ENCODE peak calls at places on chromosomes 6 and 20, in nine cellular contexts. One of them, this sample, is unnamed.

GRCh38 chr20:4171538-4172116 is 156.3 kb upstream of the RNF24 start:
- DNase-seq in colonic mucosa: no peak
- DNase-seq in K562: no peak
- DNase-seq in coronary artery: no peak
- DNase-seq in ascending aorta: no peak
- DNase-seq in tibial artery: no peak
- DNase-seq in CD8-positive, alpha-beta T cell: no peak
- DNase-seq in cardiac muscle cell: peak
- DNase-seq in osteoblast: peak
- DNase-seq in this sample: peak

GRCh38 chr6:21664263-21665081 is 70.9 kb downstream of the SOX4 start:
- DNase-seq in colonic mucosa: peak
- DNase-seq in K562: no peak
- DNase-seq in coronary artery: no peak
- DNase-seq in ascending aorta: no peak
- DNase-seq in tibial artery: no peak
- DNase-seq in CD8-positive, alpha-beta T cell: no peak
- DNase-seq in cardiac muscle cell: peak
- DNase-seq in osteoblast: no peak
- DNase-seq in this sample: no peak

GRCh38 chr6:77326711-77327110 is 136.6 kb downstream of the HTR1B start:
- DNase-seq in colonic mucosa: no peak
- DNase-seq in K562: no peak
- DNase-seq in coronary artery: no peak
- DNase-seq in ascending aorta: no peak
- DNase-seq in tibial artery: no peak
- DNase-seq in CD8-positive, alpha-beta T cell: no peak
- DNase-seq in cardiac muscle cell: no peak
- DNase-seq in osteoblast: no peak
- DNase-seq in this sample: no peak

GRCh38 chr6:50128420-50129005 is 78.8 kb upstream of the DEFB112 start:
- DNase-seq in colonic mucosa: no peak
- DNase-seq in K562: peak
- DNase-seq in coronary artery: no peak
- DNase-seq in ascending aorta: no peak
- DNase-seq in tibial artery: no peak
- DNase-seq in CD8-positive, alpha-beta T cell: no peak
- DNase-seq in cardiac muscle cell: peak
- DNase-seq in osteoblast: no peak
- DNase-seq in this sample: no peak

GRCh38 chr6:5580736-5581568 is 319.6 kb downstream of the FARS2 start:
- DNase-seq in colonic mucosa: no peak
- DNase-seq in K562: no peak
- DNase-seq in coronary artery: no peak
- DNase-seq in ascending aorta: no peak
- DNase-seq in tibial artery: no peak
- DNase-seq in CD8-positive, alpha-beta T cell: no peak
- DNase-seq in cardiac muscle cell: no peak
- DNase-seq in osteoblast: no peak
- DNase-seq in this sample: no peak

GRCh38 chr6:27962506-27962905 is 5.5 kb downstream of the OR2B6 start:
- DNase-seq in colonic mucosa: no peak
- DNase-seq in K562: no peak
- DNase-seq in coronary artery: no peak
- DNase-seq in ascending aorta: no peak
- DNase-seq in tibial artery: no peak
- DNase-seq in CD8-positive, alpha-beta T cell: no peak
- DNase-seq in cardiac muscle cell: no peak
- DNase-seq in osteoblast: no peak
- DNase-seq in this sample: no peak

GRCh38 chr6:3346476-3346875 is 87.7 kb downstream of the PSMG4 start:
- DNase-seq in colonic mucosa: no peak
- DNase-seq in K562: no peak
- DNase-seq in coronary artery: no peak
- DNase-seq in ascending aorta: no peak
- DNase-seq in tibial artery: no peak
- DNase-seq in CD8-positive, alpha-beta T cell: no peak
- DNase-seq in cardiac muscle cell: no peak
- DNase-seq in osteoblast: no peak
- DNase-seq in this sample: no peak

GRCh38 chr6:42819803-42820508 is 38.1 kb downstream of the BICRAL start:
- DNase-seq in colonic mucosa: no peak
- DNase-seq in K562: peak
- DNase-seq in coronary artery: no peak
- DNase-seq in ascending aorta: no peak
- DNase-seq in tibial artery: no peak
- DNase-seq in CD8-positive, alpha-beta T cell: no peak
- DNase-seq in cardiac muscle cell: no peak
- DNase-seq in osteoblast: peak
- DNase-seq in this sample: no peak

GRCh38 chr20:4130404-4131189 is 115.2 kb upstream of the RNF24 start:
- DNase-seq in colonic mucosa: no peak
- DNase-seq in K562: peak
- DNase-seq in coronary artery: no peak
- DNase-seq in ascending aorta: peak
- DNase-seq in tibial artery: no peak
- DNase-seq in CD8-positive, alpha-beta T cell: no peak
- DNase-seq in cardiac muscle cell: no peak
- DNase-seq in osteoblast: no peak
- DNase-seq in this sample: peak

GRCh38 chr6:30689022-30689865 is 1.5 kb downstream of the NRM start:
- DNase-seq in colonic mucosa: no peak
- DNase-seq in K562: no peak
- DNase-seq in coronary artery: no peak
- DNase-seq in ascending aorta: no peak
- DNase-seq in tibial artery: peak
- DNase-seq in CD8-positive, alpha-beta T cell: no peak
- DNase-seq in cardiac muscle cell: no peak
- DNase-seq in osteoblast: no peak
- DNase-seq in this sample: no peak

GRCh38 chr6:53066059-53066406 is 829 bp downstream of the FBXO9 start:
- DNase-seq in colonic mucosa: peak
- DNase-seq in K562: peak
- DNase-seq in coronary artery: no peak
- DNase-seq in ascending aorta: peak
- DNase-seq in tibial artery: peak
- DNase-seq in CD8-positive, alpha-beta T cell: no peak
- DNase-seq in cardiac muscle cell: no peak
- DNase-seq in osteoblast: peak
- DNase-seq in this sample: no peak

GRCh38 chr20:1330075-1330830 is 1.3 kb upstream of the SDCBP2 start:
- DNase-seq in colonic mucosa: peak
- DNase-seq in K562: no peak
- DNase-seq in coronary artery: peak
- DNase-seq in ascending aorta: no peak
- DNase-seq in tibial artery: peak
- DNase-seq in CD8-positive, alpha-beta T cell: no peak
- DNase-seq in cardiac muscle cell: no peak
- DNase-seq in osteoblast: peak
- DNase-seq in this sample: no peak

GRCh38 chr6:51260003-51260402 is 441.3 kb downstream of the TFAP2B start:
- DNase-seq in colonic mucosa: no peak
- DNase-seq in K562: no peak
- DNase-seq in coronary artery: no peak
- DNase-seq in ascending aorta: no peak
- DNase-seq in tibial artery: no peak
- DNase-seq in CD8-positive, alpha-beta T cell: no peak
- DNase-seq in cardiac muscle cell: no peak
- DNase-seq in osteoblast: no peak
- DNase-seq in this sample: no peak

GRCh38 chr6:90044833-90045337 is 150.6 kb downstream of the GJA10 start:
- DNase-seq in colonic mucosa: no peak
- DNase-seq in K562: peak
- DNase-seq in coronary artery: no peak
- DNase-seq in ascending aorta: no peak
- DNase-seq in tibial artery: no peak
- DNase-seq in CD8-positive, alpha-beta T cell: no peak
- DNase-seq in cardiac muscle cell: no peak
- DNase-seq in osteoblast: no peak
- DNase-seq in this sample: peak

GRCh38 chr20:35252037-35252461 is 25.6 kb downstream of the MMP24 start:
- DNase-seq in colonic mucosa: no peak
- DNase-seq in K562: no peak
- DNase-seq in coronary artery: no peak
- DNase-seq in ascending aorta: no peak
- DNase-seq in tibial artery: no peak
- DNase-seq in CD8-positive, alpha-beta T cell: peak
- DNase-seq in cardiac muscle cell: no peak
- DNase-seq in osteoblast: no peak
- DNase-seq in this sample: no peak

GRCh38 chr20:9978395-9979004 is 56.3 kb upstream of the ANKEF1 start:
- DNase-seq in colonic mucosa: peak
- DNase-seq in K562: peak
- DNase-seq in coronary artery: no peak
- DNase-seq in ascending aorta: peak
- DNase-seq in tibial artery: no peak
- DNase-seq in CD8-positive, alpha-beta T cell: peak
- DNase-seq in cardiac muscle cell: peak
- DNase-seq in osteoblast: peak
- DNase-seq in this sample: peak

GRCh38 chr20:64222273-64222672 is 33.3 kb upstream of the PCMTD2 start:
- DNase-seq in colonic mucosa: no peak
- DNase-seq in K562: no peak
- DNase-seq in coronary artery: no peak
- DNase-seq in ascending aorta: no peak
- DNase-seq in tibial artery: no peak
- DNase-seq in CD8-positive, alpha-beta T cell: no peak
- DNase-seq in cardiac muscle cell: no peak
- DNase-seq in osteoblast: peak
- DNase-seq in this sample: no peak

GRCh38 chr20:56504373-56505005 is 20.1 kb upstream of the FAM209A start:
- DNase-seq in colonic mucosa: no peak
- DNase-seq in K562: peak
- DNase-seq in coronary artery: no peak
- DNase-seq in ascending aorta: no peak
- DNase-seq in tibial artery: no peak
- DNase-seq in CD8-positive, alpha-beta T cell: no peak
- DNase-seq in cardiac muscle cell: peak
- DNase-seq in osteoblast: no peak
- DNase-seq in this sample: no peak

GRCh38 chr6:3138341-3138740 is 19.0 kb downstream of the TUBB2A start:
- DNase-seq in colonic mucosa: no peak
- DNase-seq in K562: no peak
- DNase-seq in coronary artery: no peak
- DNase-seq in ascending aorta: no peak
- DNase-seq in tibial artery: no peak
- DNase-seq in CD8-positive, alpha-beta T cell: no peak
- DNase-seq in cardiac muscle cell: no peak
- DNase-seq in osteoblast: no peak
- DNase-seq in this sample: no peak

DNA sequence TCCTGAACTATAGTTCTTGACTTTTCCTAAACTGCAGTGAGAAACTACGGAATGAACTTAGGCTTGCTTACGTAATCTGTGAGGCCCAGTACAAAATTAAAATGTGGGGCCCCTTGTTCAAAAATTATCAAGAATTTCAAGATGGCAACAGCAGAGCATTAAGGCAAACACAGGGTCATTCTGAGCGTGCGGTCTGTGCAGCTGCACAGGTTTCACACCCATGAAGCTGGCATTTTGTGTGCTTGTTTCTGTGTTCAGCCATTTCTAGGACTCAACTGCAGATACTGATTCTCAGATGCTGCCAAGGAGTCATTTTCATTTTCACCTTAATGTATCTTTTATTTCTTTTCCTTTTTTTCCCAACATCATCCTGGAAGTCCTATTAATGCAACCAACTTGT is 49.6 kb upstream of the HBS1L start:
- DNase-seq in colonic mucosa: no peak
- DNase-seq in K562: no peak
- DNase-seq in coronary artery: no peak
- DNase-seq in ascending aorta: no peak
- DNase-seq in tibial artery: no peak
- DNase-seq in CD8-positive, alpha-beta T cell: no peak
- DNase-seq in cardiac muscle cell: no peak
- DNase-seq in osteoblast: no peak
- DNase-seq in this sample: no peak
- H3K27ac ChIP-seq in colonic mucosa: no peak
- H3K27ac ChIP-seq in K562: no peak
- H3K27ac ChIP-seq in coronary artery: no peak
- H3K27ac ChIP-seq in ascending aorta: no peak
- H3K27ac ChIP-seq in tibial artery: no peak
- H3K27ac ChIP-seq in CD8-positive, alpha-beta T cell: peak
- H3K27ac ChIP-seq in cardiac muscle cell: no peak
- H3K27ac ChIP-seq in osteoblast: no peak
- H3K27ac ChIP-seq in this sample: no peak

DNA sequence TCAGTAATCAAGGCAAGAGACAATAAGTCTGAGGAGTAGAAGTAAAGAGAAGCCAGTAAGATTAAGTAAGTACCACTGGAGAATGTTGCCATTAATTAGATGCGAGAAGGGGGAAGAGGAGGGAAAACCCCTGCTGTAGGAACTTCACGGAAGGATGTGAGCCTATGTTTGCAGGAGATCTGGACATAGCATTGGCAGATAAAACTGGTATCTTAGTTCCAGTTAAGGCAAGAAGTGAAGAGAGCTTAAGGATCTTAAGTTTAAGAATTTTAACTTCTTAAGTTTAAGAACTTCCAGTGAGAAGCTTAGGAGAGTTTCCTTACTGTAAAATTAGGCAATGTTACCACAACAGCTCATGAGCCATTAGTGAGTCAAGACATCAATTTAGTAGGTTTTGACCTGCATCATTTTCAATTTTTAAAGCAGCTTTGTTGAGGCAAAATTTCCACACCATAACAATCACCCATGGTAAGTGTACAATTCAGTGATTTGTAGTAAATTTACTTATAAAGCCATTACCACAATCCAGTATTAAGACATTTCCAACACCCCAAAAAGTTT is 116.8 kb upstream of the UST start:
- DNase-seq in colonic mucosa: no peak
- DNase-seq in K562: no peak
- DNase-seq in coronary artery: no peak
- DNase-seq in ascending aorta: no peak
- DNase-seq in tibial artery: no peak
- DNase-seq in CD8-positive, alpha-beta T cell: no peak
- DNase-seq in cardiac muscle cell: no peak
- DNase-seq in osteoblast: no peak
- DNase-seq in this sample: no peak
- H3K4me3 ChIP-seq in colonic mucosa: no peak
- H3K4me3 ChIP-seq in K562: no peak
- H3K4me3 ChIP-seq in coronary artery: no peak
- H3K4me3 ChIP-seq in ascending aorta: no peak
- H3K4me3 ChIP-seq in tibial artery: no peak
- H3K4me3 ChIP-seq in CD8-positive, alpha-beta T cell: no peak
- H3K4me3 ChIP-seq in cardiac muscle cell: no peak
- H3K4me3 ChIP-seq in osteoblast: no peak
- H3K4me3 ChIP-seq in this sample: no peak

GRCh38 chr6:20476501-20477043 is 57.7 kb upstream of the CDKAL1 start:
- DNase-seq in colonic mucosa: no peak
- DNase-seq in K562: peak
- DNase-seq in coronary artery: no peak
- DNase-seq in ascending aorta: no peak
- DNase-seq in tibial artery: no peak
- DNase-seq in CD8-positive, alpha-beta T cell: no peak
- DNase-seq in cardiac muscle cell: no peak
- DNase-seq in osteoblast: no peak
- DNase-seq in this sample: no peak
- TF ChIP-seq CTCF in colonic mucosa: no peak
- TF ChIP-seq CTCF in K562: no peak
- TF ChIP-seq CTCF in coronary artery: no peak
- TF ChIP-seq CTCF in ascending aorta: no peak
- TF ChIP-seq CTCF in tibial artery: no peak
- TF ChIP-seq CTCF in CD8-positive, alpha-beta T cell: no peak
- TF ChIP-seq CTCF in cardiac muscle cell: no peak
- TF ChIP-seq CTCF in osteoblast: no peak
- TF ChIP-seq CTCF in this sample: no peak

GRCh38 chr20:46207783-46208182 is 89.7 kb downstream of the CD40 start:
- DNase-seq in colonic mucosa: no peak
- DNase-seq in K562: no peak
- DNase-seq in coronary artery: no peak
- DNase-seq in ascending aorta: no peak
- DNase-seq in tibial artery: no peak
- DNase-seq in CD8-positive, alpha-beta T cell: no peak
- DNase-seq in cardiac muscle cell: no peak
- DNase-seq in osteoblast: no peak
- DNase-seq in this sample: no peak
- H3K27ac ChIP-seq in colonic mucosa: no peak
- H3K27ac ChIP-seq in K562: no peak
- H3K27ac ChIP-seq in coronary artery: no peak
- H3K27ac ChIP-seq in ascending aorta: no peak
- H3K27ac ChIP-seq in tibial artery: no peak
- H3K27ac ChIP-seq in CD8-positive, alpha-beta T cell: no peak
- H3K27ac ChIP-seq in cardiac muscle cell: no peak
- H3K27ac ChIP-seq in osteoblast: no peak
- H3K27ac ChIP-seq in this sample: no peak

This sample was measured in brain microvascular endothelial cell.